ENCODE peak calls at places on chromosomes 3 and 15, in five cellular contexts. E is fibroblast of pulmonary artery, H is OCI-LY7, X is cardiac fibroblast, P is colonic mucosa. M is an unnamed sample.

GRCh38 chr15:65355173-65355982 is 22.4 kb downstream of the IGDCC3 start:
- DNase-seq in E (no peak), X (no peak), P (no peak), H (no peak), M (no peak)

GRCh38 chr3:45180051-45180450 is 33.9 kb upstream of the CDCP1 start:
- DNase-seq in H (no peak), P (no peak), E (no peak), X (peak; percentile 63), M (no peak)

GRCh38 chr15:39403674-39404117 is 177.2 kb upstream of the THBS1 start:
- DNase-seq in P (no peak), H (no peak), E (peak; percentile 80), X (peak; percentile 72), M (no peak)

GRCh38 chr15:72271895-72272212 is 500 bp downstream of the PARP6 start:
- DNase-seq in P (no peak), X (peak; percentile 19), H (peak; percentile 22), E (peak; percentile 14), M (no peak)

GRCh38 chr15:57216288-57216687 is 160.0 kb upstream of the CGNL1 start:
- DNase-seq in H (no peak), P (no peak), X (peak; percentile 85), E (peak; percentile 81), M (peak; percentile 54)

GRCh38 chr3:171606151-171606751 is 146.0 kb upstream of the TNIK start:
- DNase-seq in H (no peak), E (peak; percentile 67), P (no peak), X (no peak), M (no peak)

GRCh38 chr3:165642761-165643432 is 194.3 kb downstream of the BCHE start:
- DNase-seq in H (no peak), P (peak; percentile 51), X (peak; percentile 99), E (peak; percentile 98), M (peak; percentile 48)

GRCh38 chr15:40844543-40844981 is 714 bp downstream of the SPINT1 start:
- DNase-seq in E (no peak), H (no peak), X (no peak), P (no peak), M (no peak)

GRCh38 chr3:140394488-140395133 is 283.3 kb upstream of the TRIM42 start:
- DNase-seq in H (no peak), X (no peak), E (no peak), P (no peak), M (no peak)

GRCh38 chr3:194046995-194047681 is 88.8 kb upstream of the HES1 start:
- DNase-seq in H (peak; percentile 77), X (no peak), E (no peak), P (peak; percentile 78), M (no peak)

GRCh38 chr3:23319913-23320312 is 116.8 kb downstream of the UBE2E2 start:
- DNase-seq in P (no peak), E (peak; percentile 11), H (no peak), X (peak; percentile 19), M (no peak)

GRCh38 chr3:128624526-128625138 is 26.0 kb downstream of the RPN1 start:
- DNase-seq in P (no peak), X (peak; percentile 43), H (no peak), E (peak; percentile 49), M (no peak)

GRCh38 chr3:189142527-189142926 is 29.2 kb upstream of the TPRG1 start:
- DNase-seq in E (no peak), P (no peak), H (no peak), X (no peak), M (no peak)

GRCh38 chr15:55884223-55884622 is 109.2 kb downstream of the NEDD4 start:
- DNase-seq in H (no peak), X (peak; percentile 41), E (peak; percentile 54), P (no peak), M (no peak)

GRCh38 chr15:39499151-39499550 is 81.7 kb upstream of the THBS1 start:
- DNase-seq in X (no peak), E (no peak), P (no peak), H (no peak), M (no peak)

GRCh38 chr3:82364827-82365226 is 603.4 kb upstream of the GBE1 start:
- DNase-seq in X (no peak), H (no peak), E (no peak), P (no peak), M (no peak)

GRCh38 chr3:115077501-115078250 is 69.4 kb downstream of the ZBTB20 start:
- DNase-seq in P (no peak), H (no peak), E (no peak), X (no peak), M (no peak)

GRCh38 chr15:90381515-90381914 is 6.5 kb upstream of the IQGAP1 start:
- DNase-seq in E (no peak), H (no peak), X (no peak), P (no peak), M (no peak)

GRCh38 chr3:151841801-151842200 is 27.9 kb downstream of the AADAC start:
- DNase-seq in X (peak; percentile 51), H (no peak), P (no peak), E (peak; percentile 31), M (no peak)

GRCh38 chr3:151843275-151843674 is 29.4 kb downstream of the AADAC start:
- DNase-seq in X (no peak), E (peak; percentile 37), P (no peak), H (no peak), M (no peak)

DNA sequence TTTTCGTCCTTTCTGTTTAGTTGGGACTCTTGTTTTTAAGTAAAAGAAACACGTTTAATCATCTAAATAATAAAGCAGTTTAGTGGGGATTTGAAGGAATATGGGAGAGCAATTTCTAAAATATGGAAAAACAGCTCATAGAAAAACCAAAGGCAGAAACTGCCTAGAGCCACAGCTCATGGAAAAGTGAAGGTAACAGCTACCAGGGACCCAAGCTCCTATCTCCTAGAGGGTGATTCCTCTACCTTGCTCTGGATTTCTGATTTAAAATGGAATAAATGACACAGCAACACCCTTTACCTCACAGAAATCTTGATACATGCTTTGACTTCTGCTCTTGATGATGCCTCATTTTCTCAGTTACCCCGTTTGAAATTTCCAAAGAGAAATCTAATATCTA is 27.9 kb upstream of the SUCNR1 start:
- DNase-seq in X (no peak), H (no peak), E (no peak), P (no peak), M (no peak)
- H3K4me3 ChIP-seq in X (no peak overlapping the region), H (no peak overlapping the region), E (no peak overlapping the region), P (no peak overlapping the region), M (no peak overlapping the region)

GRCh38 chr3:10515884-10516495 is 10.6 kb upstream of the ATP2B2 start:
- DNase-seq in P (no peak), E (no peak), X (no peak), H (no peak), M (no peak)
- TF ChIP-seq CTCF in P (no peak), E (no peak), X (no peak), H (peak; percentile 23), M (no peak)

GRCh38 chr15:60916674-60917468 is 312.2 kb downstream of the RORA start:
- DNase-seq in E (peak; percentile 90), P (peak; percentile 84), X (peak; percentile 95), H (peak; percentile 82), M (peak; percentile 67)
- H3K4me3 ChIP-seq in E (no peak overlapping the region), P (no peak overlapping the region), X (no peak overlapping the region), H (no peak overlapping the region), M (no peak overlapping the region)

DNA sequence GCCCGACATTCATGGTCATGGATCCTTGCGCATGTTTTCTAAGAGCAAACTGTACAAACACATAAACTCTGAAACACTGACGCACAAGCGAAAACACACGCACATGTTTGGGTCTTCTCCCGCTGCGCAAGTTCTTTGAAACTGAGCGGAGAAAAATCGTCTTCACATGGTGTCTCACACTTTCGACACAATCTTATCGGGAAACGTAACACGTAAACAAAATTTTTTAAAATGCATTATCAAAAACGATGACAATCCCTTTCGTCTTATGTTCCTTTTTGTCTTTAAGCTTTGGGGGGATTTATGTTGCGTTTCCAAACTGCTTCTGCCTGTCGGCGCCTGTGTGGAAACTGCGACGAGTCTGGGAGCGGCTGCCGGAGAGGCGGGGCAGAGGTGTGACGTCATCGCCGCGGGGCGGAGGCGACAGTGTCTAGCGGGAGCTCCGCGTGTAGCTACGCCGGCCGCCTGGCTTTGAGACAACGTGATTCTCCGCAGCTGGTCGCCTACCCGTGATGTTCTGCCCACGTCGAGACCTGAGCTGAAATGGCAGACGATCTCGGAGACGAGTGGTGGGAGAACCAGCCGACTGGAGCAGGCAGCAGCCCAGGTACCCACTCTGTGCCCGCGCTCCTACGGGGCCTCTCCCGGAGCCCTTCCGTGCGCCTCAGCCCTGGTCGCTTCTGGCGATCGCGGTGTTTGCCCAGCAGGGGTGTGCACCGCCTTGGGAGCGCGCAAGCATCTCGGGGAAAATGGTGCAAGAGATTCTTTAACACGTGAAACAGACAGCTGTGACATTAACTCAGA is at the start of gene CMSS1:
- DNase-seq in H (peak; percentile 90), X (peak; percentile 96), P (peak; percentile 95), E (peak; percentile 95), M (peak; percentile 74)
- TF ChIP-seq CTCF in H (peak; percentile 33), X (peak; percentile 34), P (no peak), E (peak; percentile 30), M (no peak)